ENCODE peak calls at places on chromosomes 2 and 18, in nine cellular contexts. I is neural progenitor cell, T is GM23338, S is GM23248, X is PC-3, J is OCI-LY7, Z is HCT116, U is MM.1S, L is SK-N-SH. M is an unnamed sample.

GRCh38 chr2:23658466-23658942 is 268.4 kb downstream of the ATAD2B start:
- DNase-seq in S (no peak), X (no peak), Z (no peak), L (no peak), I (no peak), J (no peak), T (no peak), U (no peak), M (peak)

GRCh38 chr2:158099716-158100115 is 2.0 kb upstream of the UPP2 start:
- DNase-seq in X (peak), I (no peak), L (no peak), U (no peak), J (no peak), Z (no peak), T (no peak), S (peak), M (no peak)

GRCh38 chr18:35458271-35458670 is 39.5 kb downstream of the INO80C start:
- DNase-seq in J (no peak), U (no peak), T (no peak), I (no peak), Z (no peak), L (no peak), X (peak), S (no peak), M (no peak)

GRCh38 chr2:99710720-99711612 is 221.1 kb upstream of the REV1 start:
- DNase-seq in X (no peak), U (no peak), Z (no peak), L (no peak), T (peak), J (no peak), S (peak), I (no peak), M (no peak)

GRCh38 chr2:68441179-68441993 is 25.7 kb downstream of the FBXO48 start:
- DNase-seq in T (peak), L (peak), X (peak), J (peak), U (peak), Z (peak), S (peak), I (peak), M (peak)

GRCh38 chr18:9825571-9826073 is 60.2 kb upstream of the TXNDC2 start:
- DNase-seq in J (peak), S (peak), L (no peak), Z (peak), T (no peak), U (no peak), X (peak), I (no peak), M (peak)

GRCh38 chr2:177029501-177029900 is 183.1 kb upstream of the HNRNPA3 start:
- DNase-seq in J (peak), U (no peak), S (no peak), X (peak), I (no peak), Z (peak), L (no peak), T (peak), M (no peak)

GRCh38 chr2:37641582-37642111 is 29.8 kb downstream of the CDC42EP3 start:
- DNase-seq in I (no peak), T (no peak), U (no peak), Z (no peak), J (no peak), S (peak), X (peak), L (peak), M (no peak)

GRCh38 chr2:29106241-29106640 is 9.0 kb upstream of the CLIP4 start:
- DNase-seq in X (no peak), L (no peak), T (no peak), I (no peak), S (no peak), U (no peak), Z (no peak), J (no peak), M (no peak)

GRCh38 chr2:96923810-96924774 is 54.2 kb upstream of the SEMA4C start:
- DNase-seq in S (no peak), X (no peak), T (no peak), Z (no peak), L (no peak), I (no peak), U (no peak), J (no peak), M (no peak)

GRCh38 chr18:55473534-55473933 is 114.5 kb downstream of the TCF4 start:
- DNase-seq in U (no peak), Z (no peak), J (no peak), T (no peak), X (no peak), L (peak), I (no peak), S (no peak), M (no peak)

GRCh38 chr2:25894135-25894830 is 16.0 kb upstream of the ASXL2 start:
- DNase-seq in X (no peak), T (no peak), J (no peak), I (no peak), U (no peak), S (peak), Z (no peak), L (peak), M (peak)

GRCh38 chr2:227115761-227116160 is 48.2 kb downstream of the COL4A4 start:
- DNase-seq in J (no peak), I (no peak), S (peak), L (no peak), U (no peak), X (no peak), T (no peak), Z (no peak), M (no peak)

GRCh38 chr2:70247364-70248144 is 874 bp downstream of the TIA1 start:
- DNase-seq in X (peak), T (no peak), Z (no peak), S (peak), I (peak), U (no peak), L (no peak), J (peak), M (peak)

GRCh38 chr2:174785481-174785880 is 21.2 kb upstream of the CHRNA1 start:
- DNase-seq in J (no peak), U (no peak), Z (no peak), L (no peak), T (no peak), S (peak), X (no peak), I (no peak), M (no peak)

GRCh38 chr2:1940660-1941059 is 196.3 kb upstream of the PXDN start:
- DNase-seq in T (no peak), U (no peak), X (no peak), S (no peak), Z (no peak), L (peak), J (no peak), I (no peak), M (no peak)

GRCh38 chr18:59582395-59582794 is 114.8 kb downstream of the CCBE1 start:
- DNase-seq in X (no peak), I (no peak), U (no peak), S (no peak), L (no peak), Z (no peak), T (no peak), J (no peak), M (no peak)

GRCh38 chr2:88350641-88351601 is 101.6 kb downstream of the FOXI3 start:
- DNase-seq in J (peak), Z (peak), I (peak), T (peak), S (peak), U (peak), X (peak), L (peak), M (peak)

GRCh38 chr2:208311954-208312353 is 45.9 kb downstream of the PIKFYVE start:
- DNase-seq in U (no peak), S (peak), Z (no peak), T (no peak), I (no peak), J (no peak), L (no peak), X (no peak), M (no peak)

GRCh38 chr2:196233808-196234501 is 62.6 kb upstream of the STK17B start:
- DNase-seq in U (peak), L (no peak), J (peak), Z (no peak), T (no peak), S (peak), I (no peak), X (no peak), M (no peak)

GRCh38 chr2:208064220-208064951 is 39.1 kb upstream of the PLEKHM3 start:
- DNase-seq in S (peak), J (no peak), T (no peak), X (peak), Z (no peak), I (no peak), L (no peak), U (no peak), M (no peak)

GRCh38 chr2:239953418-239954061 is 71.6 kb downstream of the NDUFA10 start:
- DNase-seq in S (peak), U (no peak), L (no peak), I (no peak), J (no peak), T (no peak), X (no peak), Z (no peak), M (no peak)

GRCh38 chr2:97011977-97012569 is 25.7 kb upstream of the FAM178B start:
- DNase-seq in Z (peak), L (peak), X (peak), I (peak), S (peak), T (peak), U (peak), J (peak), M (peak)

GRCh38 chr2:18490901-18491300 is 69.6 kb downstream of the RDH14 start:
- DNase-seq in S (no peak), J (no peak), Z (no peak), U (no peak), I (no peak), X (no peak), L (no peak), T (no peak), M (no peak)

GRCh38 chr2:239298126-239298804 is 102.6 kb downstream of the HDAC4 start:
- DNase-seq in L (no peak), X (peak), I (no peak), Z (no peak), J (peak), S (peak), U (no peak), T (no peak), M (no peak)

GRCh38 chr2:154995332-154995731 is 296.8 kb downstream of the KCNJ3 start:
- DNase-seq in I (no peak), J (no peak), S (no peak), X (peak), U (no peak), T (no peak), L (no peak), Z (no peak), M (no peak)

GRCh38 chr2:71385008-71385407 is 53.4 kb downstream of the ZNF638 start:
- DNase-seq in I (no peak), L (no peak), J (no peak), X (no peak), S (peak), U (no peak), Z (no peak), T (no peak), M (peak)

GRCh38 chr2:64021578-64021977 is 2.4 kb upstream of the VPS54 start:
- DNase-seq in T (no peak), J (no peak), Z (no peak), I (no peak), S (no peak), L (no peak), U (no peak), X (no peak), M (peak)

GRCh38 chr2:73985318-73986084 is 791 bp downstream of the TET3 start:
- DNase-seq in X (peak), J (peak), L (peak), T (peak), I (peak), Z (no peak), S (peak), U (peak), M (peak)

GRCh38 chr2:69624611-69625010 is 18.9 kb downstream of the AAK1 start:
- DNase-seq in U (no peak), T (no peak), I (no peak), L (no peak), S (no peak), X (no peak), Z (no peak), J (no peak), M (no peak)

GRCh38 chr2:127083819-127084503 is 23.0 kb downstream of the BIN1 start:
- DNase-seq in X (peak), I (no peak), L (no peak), Z (no peak), U (no peak), J (no peak), T (no peak), S (peak), M (peak)

GRCh38 chr2:487495-488079 is 189.6 kb downstream of the TMEM18 start:
- DNase-seq in X (no peak), T (no peak), I (no peak), Z (no peak), J (no peak), U (no peak), L (no peak), S (no peak), M (no peak)

GRCh38 chr2:17636989-17637906 is 96.8 kb downstream of the VSNL1 start:
- DNase-seq in S (no peak), Z (no peak), I (no peak), L (peak), U (no peak), X (no peak), J (no peak), T (no peak), M (no peak)

GRCh38 chr2:24708537-24709152 is 84.5 kb downstream of the PTRHD1 start:
- DNase-seq in T (no peak), I (no peak), Z (no peak), X (peak), U (no peak), J (no peak), S (peak), L (no peak), M (peak)

GRCh38 chr2:3186766-3187165 is 190.9 kb downstream of the EIPR1 start:
- DNase-seq in L (no peak), J (no peak), X (no peak), S (no peak), U (no peak), Z (no peak), T (no peak), I (no peak), M (no peak)

GRCh38 chr2:86263956-86264355 is 64.7 kb downstream of the MRPL35 start:
- DNase-seq in I (no peak), J (no peak), U (no peak), Z (no peak), T (no peak), S (no peak), X (no peak), L (no peak), M (no peak)

DNA sequence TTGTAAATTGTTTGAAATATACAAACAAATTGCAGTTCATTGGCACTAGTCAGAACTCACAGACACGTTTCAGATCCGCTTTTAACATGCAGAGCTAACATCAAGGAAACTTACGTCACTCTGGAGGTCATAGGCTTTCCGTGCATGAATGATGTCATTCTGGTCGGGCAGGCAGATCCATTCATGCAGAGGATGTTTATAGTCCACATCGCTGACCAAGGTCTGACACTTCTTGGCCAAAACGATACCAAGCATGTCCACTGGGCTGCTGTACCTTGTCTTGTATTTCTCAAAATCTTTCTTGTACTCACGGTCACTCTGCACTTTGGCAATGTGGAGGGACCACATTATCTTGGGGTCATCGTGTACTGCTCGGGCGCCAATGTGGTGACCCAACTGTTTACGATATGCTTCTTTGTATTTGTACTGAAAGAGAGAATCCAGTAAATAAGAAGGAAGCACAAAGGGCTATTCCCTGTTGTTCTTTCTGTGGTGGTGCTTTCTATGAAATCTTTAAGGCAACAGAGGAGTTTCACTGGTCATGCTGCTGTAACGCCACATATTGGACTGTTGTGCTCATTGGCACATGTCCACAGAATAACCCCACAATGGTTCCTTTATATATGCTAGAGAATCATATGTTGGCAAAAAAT is 114.8 kb downstream of the NEB start:
- DNase-seq in L (no peak), T (no peak), I (no peak), S (no peak), J (peak), Z (no peak), U (no peak), X (no peak), M (no peak)
- TF ChIP-seq EZH2phosphoT487 in L (no peak), T (no peak), I (no peak), S (no peak), J (no peak), Z (no peak), U (no peak), X (no peak), M (no peak)

GRCh38 chr18:54405290-54405689 is 47.6 kb downstream of the C18orf54 start:
- DNase-seq in L (no peak), I (no peak), J (no peak), Z (no peak), S (no peak), X (peak), T (no peak), U (no peak), M (no peak)
- TF ChIP-seq EZH2phosphoT487 in L (no peak), I (no peak), J (no peak), Z (no peak), S (no peak), X (no peak), T (no peak), U (no peak), M (no peak)

GRCh38 chr2:136137982-136138381 is 20.0 kb upstream of the CXCR4 start:
- DNase-seq in X (no peak), U (no peak), J (no peak), Z (no peak), S (no peak), I (no peak), L (no peak), T (no peak), M (no peak)

GRCh38 chr2:136135462-136135861 is 17.5 kb upstream of the CXCR4 start:
- DNase-seq in X (no peak), T (no peak), L (no peak), S (no peak), Z (no peak), J (no peak), U (no peak), I (no peak), M (no peak)

GRCh38 chr2:136136921-136137320 is 19.0 kb upstream of the CXCR4 start:
- DNase-seq in U (peak), Z (peak), T (no peak), L (no peak), X (peak), J (peak), S (no peak), I (no peak), M (no peak)

GRCh38 chr2:136134126-136134525 is 16.2 kb upstream of the CXCR4 start:
- DNase-seq in I (no peak), U (no peak), Z (no peak), X (no peak), S (no peak), J (peak), T (no peak), L (no peak), M (no peak)

DNA sequence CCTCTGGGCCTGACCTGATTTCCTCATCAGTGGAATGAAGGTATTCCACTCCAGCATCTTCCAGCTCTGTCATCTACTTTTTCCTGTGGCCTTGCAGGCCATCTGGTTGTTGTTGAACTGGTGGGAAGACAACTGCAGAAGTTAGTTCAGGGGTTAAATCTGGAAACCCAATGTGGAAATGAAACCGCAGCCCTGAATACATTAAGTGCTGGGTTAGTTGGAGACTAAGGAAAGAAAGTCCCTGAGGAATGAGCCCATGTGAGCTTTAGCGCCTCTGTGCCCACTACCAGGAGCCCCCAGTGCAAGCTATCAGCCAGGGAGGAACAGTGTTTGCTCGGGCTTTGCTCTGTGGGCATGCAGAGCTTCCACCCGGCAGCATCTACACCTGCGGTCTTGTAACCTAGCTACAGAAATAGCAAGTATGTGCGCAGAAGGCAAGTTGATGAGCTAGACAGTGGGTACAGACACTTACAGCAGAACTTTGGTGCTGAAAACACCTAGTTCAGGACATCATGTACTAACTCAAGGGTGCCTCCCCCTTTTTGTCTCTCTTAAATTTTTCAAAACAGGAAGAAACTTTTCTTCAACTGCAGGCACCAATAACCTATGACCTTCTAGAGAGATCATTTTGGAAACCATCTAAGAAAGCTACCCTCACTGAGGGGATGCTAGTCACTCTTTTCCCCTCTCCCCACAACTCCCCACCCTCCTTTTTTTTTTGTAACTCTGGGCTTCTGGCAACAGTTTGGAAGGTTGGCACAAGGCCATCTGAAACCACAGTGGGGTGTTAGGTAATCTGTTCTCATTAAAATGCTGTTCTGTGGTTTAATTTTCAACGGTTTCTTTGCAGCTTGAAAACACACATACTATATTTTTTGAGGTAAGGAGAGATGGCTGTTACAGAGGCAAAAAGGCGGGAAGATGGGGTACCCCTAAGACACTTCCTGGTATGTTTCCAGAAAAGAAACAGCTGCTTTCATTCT is 18.3 kb upstream of the CXCR4 start:
- DNase-seq in J (peak), L (no peak), Z (no peak), X (no peak), U (peak), T (no peak), S (no peak), I (no peak), M (no peak)
- TF ChIP-seq EZH2phosphoT487 in J (no peak), L (no peak), Z (no peak), X (no peak), U (no peak), T (no peak), S (no peak), I (no peak), M (no peak)

GRCh38 chr2:219619235-219619634 is 8.2 kb upstream of the SLC4A3 start:
- DNase-seq in X (no peak), I (peak), T (peak), L (no peak), J (no peak), U (no peak), Z (no peak), S (no peak), M (no peak)
- TF ChIP-seq EZH2phosphoT487 in X (no peak), I (no peak), T (no peak), L (no peak), J (no peak), U (no peak), Z (no peak), S (no peak), M (no peak)

GRCh38 chr18:76463358-76463757 is 31.7 kb downstream of the ZNF516 start:
- DNase-seq in Z (no peak), I (no peak), L (no peak), T (no peak), U (no peak), X (no peak), J (no peak), S (no peak), M (no peak)
- TF ChIP-seq EZH2phosphoT487 in Z (no peak), I (no peak), L (no peak), T (no peak), U (no peak), X (no peak), J (no peak), S (no peak), M (no peak)

GRCh38 chr2:113769555-113769954 is 13.1 kb upstream of the SLC35F5 start:
- DNase-seq in L (no peak), J (no peak), Z (no peak), S (no peak), T (no peak), U (no peak), I (no peak), X (no peak), M (no peak)

GRCh38 chr2:113767811-113768210 is 11.4 kb upstream of the SLC35F5 start:
- DNase-seq in S (no peak), X (no peak), U (no peak), I (no peak), L (no peak), J (no peak), Z (no peak), T (no peak), M (no peak)

GRCh38 chr2:113768770-113769169 is 12.3 kb upstream of the SLC35F5 start:
- DNase-seq in U (no peak), X (no peak), T (no peak), L (no peak), S (peak), Z (no peak), I (no peak), J (no peak), M (no peak)

GRCh38 chr2:113770929-113771328 is 14.5 kb upstream of the SLC35F5 start:
- DNase-seq in L (no peak), X (no peak), S (no peak), Z (no peak), T (peak), U (no peak), J (no peak), I (no peak), M (no peak)
- TF ChIP-seq EZH2phosphoT487 in L (no peak), X (no peak), S (no peak), Z (no peak), T (no peak), U (no peak), J (no peak), I (no peak), M (no peak)

M was measured in hepatocyte.